ENCODE peak calls at places on chromosome 2, in seven cellular contexts. One of them, this sample, is unnamed.

GRCh38 chr2:170711774-170712652 is 3.1 kb upstream of the SP5 start:
- DNase-seq in putamen: no peak
- DNase-seq in fibroblast of mammary gland: no peak
- DNase-seq in NCI-H187: no peak
- DNase-seq in HT-29: peak
- DNase-seq in stimulated activated CD8-positive, alpha-beta memory T cell treated with anti-CD3 and anti-CD28 coated beads, Interleukin-12 subunit alpha, Interleukin-12 subunit beta, amount 100 ng/mL, for 4 hours: no peak
- DNase-seq in nephron progenitor cell: peak
- DNase-seq in this sample: peak

GRCh38 chr2:181957668-181958067 is 28.0 kb upstream of the PPP1R1C start:
- DNase-seq in putamen: no peak
- DNase-seq in fibroblast of mammary gland: peak
- DNase-seq in NCI-H187: no peak
- DNase-seq in HT-29: peak
- DNase-seq in stimulated activated CD8-positive, alpha-beta memory T cell treated with anti-CD3 and anti-CD28 coated beads, Interleukin-12 subunit alpha, Interleukin-12 subunit beta, amount 100 ng/mL, for 4 hours: no peak
- DNase-seq in nephron progenitor cell: no peak
- DNase-seq in this sample: no peak

GRCh38 chr2:25293958-25294513 is 47.7 kb downstream of the DNMT3A start:
- DNase-seq in putamen: no peak
- DNase-seq in fibroblast of mammary gland: no peak
- DNase-seq in NCI-H187: no peak
- DNase-seq in HT-29: no peak
- DNase-seq in stimulated activated CD8-positive, alpha-beta memory T cell treated with anti-CD3 and anti-CD28 coated beads, Interleukin-12 subunit alpha, Interleukin-12 subunit beta, amount 100 ng/mL, for 4 hours: no peak
- DNase-seq in nephron progenitor cell: no peak
- DNase-seq in this sample: peak

GRCh38 chr2:199434555-199434954 is 23.2 kb downstream of the SATB2 start:
- DNase-seq in putamen: no peak
- DNase-seq in fibroblast of mammary gland: no peak
- DNase-seq in NCI-H187: no peak
- DNase-seq in HT-29: no peak
- DNase-seq in stimulated activated CD8-positive, alpha-beta memory T cell treated with anti-CD3 and anti-CD28 coated beads, Interleukin-12 subunit alpha, Interleukin-12 subunit beta, amount 100 ng/mL, for 4 hours: no peak
- DNase-seq in nephron progenitor cell: no peak
- DNase-seq in this sample: no peak

GRCh38 chr2:85713836-85714235 is 19.7 kb downstream of the GNLY start:
- DNase-seq in putamen: no peak
- DNase-seq in fibroblast of mammary gland: no peak
- DNase-seq in NCI-H187: peak
- DNase-seq in HT-29: no peak
- DNase-seq in stimulated activated CD8-positive, alpha-beta memory T cell treated with anti-CD3 and anti-CD28 coated beads, Interleukin-12 subunit alpha, Interleukin-12 subunit beta, amount 100 ng/mL, for 4 hours: no peak
- DNase-seq in nephron progenitor cell: no peak
- DNase-seq in this sample: no peak

GRCh38 chr2:217061916-217062315 is 202.1 kb upstream of the TNP1 start:
- DNase-seq in putamen: peak
- DNase-seq in fibroblast of mammary gland: no peak
- DNase-seq in NCI-H187: no peak
- DNase-seq in HT-29: no peak
- DNase-seq in stimulated activated CD8-positive, alpha-beta memory T cell treated with anti-CD3 and anti-CD28 coated beads, Interleukin-12 subunit alpha, Interleukin-12 subunit beta, amount 100 ng/mL, for 4 hours: no peak
- DNase-seq in nephron progenitor cell: no peak
- DNase-seq in this sample: no peak

GRCh38 chr2:29113891-29114321 is 1.3 kb upstream of the CLIP4 start:
- DNase-seq in putamen: no peak
- DNase-seq in fibroblast of mammary gland: peak
- DNase-seq in NCI-H187: peak
- DNase-seq in HT-29: peak
- DNase-seq in stimulated activated CD8-positive, alpha-beta memory T cell treated with anti-CD3 and anti-CD28 coated beads, Interleukin-12 subunit alpha, Interleukin-12 subunit beta, amount 100 ng/mL, for 4 hours: no peak
- DNase-seq in nephron progenitor cell: no peak
- DNase-seq in this sample: peak

GRCh38 chr2:218997730-218998129 is 4.5 kb upstream of the CRYBA2 start:
- DNase-seq in putamen: no peak
- DNase-seq in fibroblast of mammary gland: no peak
- DNase-seq in NCI-H187: no peak
- DNase-seq in HT-29: no peak
- DNase-seq in stimulated activated CD8-positive, alpha-beta memory T cell treated with anti-CD3 and anti-CD28 coated beads, Interleukin-12 subunit alpha, Interleukin-12 subunit beta, amount 100 ng/mL, for 4 hours: no peak
- DNase-seq in nephron progenitor cell: no peak
- DNase-seq in this sample: no peak

GRCh38 chr2:239938651-239939486 is 86.3 kb downstream of the NDUFA10 start:
- DNase-seq in putamen: no peak
- DNase-seq in fibroblast of mammary gland: no peak
- DNase-seq in NCI-H187: no peak
- DNase-seq in HT-29: no peak
- DNase-seq in stimulated activated CD8-positive, alpha-beta memory T cell treated with anti-CD3 and anti-CD28 coated beads, Interleukin-12 subunit alpha, Interleukin-12 subunit beta, amount 100 ng/mL, for 4 hours: no peak
- DNase-seq in nephron progenitor cell: no peak
- DNase-seq in this sample: peak

This sample was measured in NB4.